ENCODE peak calls at places on chromosomes 12 and 14, in nine cellular contexts. K is cardiac fibroblast, U is fibroblast of lung, W is endodermal cell, V is HFF-Myc, J is GM12878, X is left lung, D is A673, S is PC-3. G is an unnamed sample.

GRCh38 chr14:67619446-67620216 is at the start of gene ARG2:
- DNase-seq in W (peak), J (peak), U (peak), K (peak), X (peak), V (peak), D (peak), S (peak), G (peak)

GRCh38 chr14:77228056-77228455 is 43.0 kb downstream of the NGB start:
- DNase-seq in U (no peak), S (no peak), V (no peak), K (no peak), W (no peak), D (no peak), J (no peak), X (no peak), G (no peak)

GRCh38 chr12:14936224-14936861 is 2.0 kb downstream of the ERP27 start:
- DNase-seq in D (peak), W (peak), X (no peak), K (no peak), J (no peak), V (no peak), U (no peak), S (no peak), G (no peak)

GRCh38 chr12:69610729-69611128 is at the start of gene LRRC10:
- DNase-seq in J (no peak), K (no peak), D (no peak), W (no peak), V (no peak), S (no peak), U (no peak), X (no peak), G (no peak)

GRCh38 chr14:102579696-102580551 is 12.5 kb upstream of the RCOR1 start:
- DNase-seq in J (no peak), W (peak), D (peak), U (peak), X (no peak), S (peak), V (peak), K (peak), G (no peak)

GRCh38 chr14:28102814-28103213 is 663.8 kb upstream of the FOXG1 start:
- DNase-seq in X (no peak), U (peak), K (peak), V (no peak), D (no peak), J (no peak), W (no peak), S (peak), G (no peak)

GRCh38 chr14:105424861-105425260 is 5.2 kb downstream of the MTA1 start:
- DNase-seq in U (no peak), W (no peak), K (no peak), D (no peak), V (no peak), S (no peak), X (no peak), J (no peak), G (no peak)

GRCh38 chr12:33488036-33488435 is 48.4 kb upstream of the SYT10 start:
- DNase-seq in S (peak), W (no peak), K (peak), V (no peak), D (no peak), X (no peak), J (no peak), U (peak), G (no peak)

GRCh38 chr14:51014625-51015024 is 70.3 kb upstream of the PYGL start:
- DNase-seq in S (peak), X (no peak), K (peak), D (no peak), W (no peak), U (no peak), J (no peak), V (no peak), G (no peak)

GRCh38 chr12:128969480-128970055 is 116.3 kb downstream of the GLT1D1 start:
- DNase-seq in K (no peak), W (peak), V (no peak), S (peak), J (peak), D (peak), X (no peak), U (peak), G (peak)

GRCh38 chr12:96375841-96376249 is 24.4 kb downstream of the CDK17 start:
- DNase-seq in U (no peak), S (no peak), K (no peak), V (no peak), J (peak), D (no peak), W (no peak), X (no peak), G (no peak)

GRCh38 chr14:25698111-25698510 is 648.2 kb upstream of the STXBP6 start:
- DNase-seq in V (no peak), X (no peak), S (no peak), J (no peak), W (no peak), D (no peak), U (no peak), K (no peak), G (no peak)

GRCh38 chr14:71725802-71726638 is 206.2 kb upstream of the RGS6 start:
- DNase-seq in S (peak), U (peak), X (no peak), J (no peak), K (peak), D (peak), V (peak), W (no peak), G (no peak)

GRCh38 chr14:102906616-102907302 is 15.7 kb upstream of the AMN start:
- DNase-seq in V (no peak), X (no peak), U (no peak), J (no peak), D (no peak), K (no peak), S (no peak), W (no peak), G (no peak)

GRCh38 chr12:26473291-26473690 is 277.9 kb downstream of the SSPN start:
- DNase-seq in U (peak), S (peak), V (no peak), D (no peak), X (no peak), K (peak), J (peak), W (no peak), G (no peak)

GRCh38 chr12:25301798-25302197 is 51.1 kb upstream of the KRAS start:
- DNase-seq in D (no peak), V (no peak), K (peak), S (no peak), J (no peak), X (no peak), U (no peak), W (no peak), G (no peak)

GRCh38 chr12:42945927-42946326 is 356.4 kb upstream of the PRICKLE1 start:
- DNase-seq in X (no peak), S (peak), V (no peak), W (no peak), U (no peak), K (no peak), J (no peak), D (no peak), G (no peak)

GRCh38 chr12:3097186-3097804 is 20.1 kb downstream of the TSPAN9 start:
- DNase-seq in S (no peak), X (no peak), V (no peak), W (no peak), U (peak), J (no peak), D (no peak), K (peak), G (no peak)

DNA sequence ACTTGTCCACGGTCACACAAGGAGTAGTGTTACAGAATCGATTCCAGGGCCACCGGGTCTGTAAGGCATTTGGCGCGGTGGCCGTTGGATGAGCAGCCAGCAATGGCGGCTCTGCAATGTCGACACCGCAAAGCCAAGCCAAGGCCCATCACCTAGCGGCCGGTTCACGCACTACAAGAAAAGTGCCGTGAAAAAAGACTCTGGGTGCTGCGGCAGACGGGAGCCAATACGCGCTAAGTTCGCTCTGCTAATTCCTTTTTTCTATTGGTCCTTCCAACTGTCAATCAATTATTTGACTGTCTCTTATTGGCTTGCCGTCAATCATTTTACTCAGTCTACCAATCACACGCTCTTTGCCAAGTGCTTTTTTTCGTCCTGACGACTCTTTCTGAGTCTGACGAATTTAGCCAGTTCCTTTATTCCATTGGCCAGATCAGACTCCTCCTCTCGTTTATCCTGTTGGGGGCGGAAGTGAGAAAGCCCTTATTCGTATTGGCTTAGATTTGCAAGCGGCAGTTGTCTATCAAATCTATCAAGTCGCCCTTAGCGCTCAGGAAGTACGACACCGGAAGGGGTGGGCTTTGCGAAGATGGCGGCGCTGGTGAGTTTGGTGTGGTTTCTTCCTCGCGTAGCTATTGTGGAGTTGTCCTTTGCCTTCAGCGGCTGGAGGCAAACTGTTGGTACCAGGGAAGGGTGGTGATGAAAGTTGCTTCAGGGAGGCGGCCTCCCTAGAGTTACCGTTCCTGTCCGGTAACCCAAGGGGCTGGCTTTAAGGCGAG is at the start of gene NGDN:
- DNase-seq in V (peak), X (peak), S (peak), D (peak), U (peak), W (peak), J (peak), K (peak), G (peak)
- TF ChIP-seq CTCF in V (peak), X (peak), S (peak), D (peak), U (peak), W (peak), J (peak), K (peak), G (peak)

GRCh38 chr12:120469450-120470149 is at the start of gene SRSF9:
- DNase-seq in S (peak), V (peak), U (peak), J (peak), X (peak), D (peak), W (peak), K (peak), G (peak)
- TF ChIP-seq CTCF in S (peak), V (peak), U (peak), J (peak), X (peak), D (peak), W (peak), K (peak), G (peak)

GRCh38 chr14:91090733-91091132 is 23.1 kb upstream of the DGLUCY start:
- DNase-seq in D (no peak), V (no peak), J (no peak), U (no peak), K (no peak), X (no peak), W (no peak), S (no peak), G (no peak)

GRCh38 chr14:91088585-91088984 is 25.3 kb upstream of the DGLUCY start:
- DNase-seq in V (no peak), K (no peak), X (no peak), W (no peak), J (no peak), D (no peak), U (no peak), S (no peak), G (no peak)

GRCh38 chr14:91094772-91095171 is 19.1 kb upstream of the DGLUCY start:
- DNase-seq in K (no peak), X (no peak), U (no peak), V (no peak), S (no peak), J (no peak), D (no peak), W (no peak), G (no peak)

GRCh38 chr14:91092095-91092494 is 21.8 kb upstream of the DGLUCY start:
- DNase-seq in S (no peak), V (no peak), D (no peak), W (no peak), J (no peak), X (no peak), K (no peak), U (no peak), G (no peak)

GRCh38 chr14:91089958-91090535 is 23.8 kb upstream of the DGLUCY start:
- DNase-seq in D (no peak), U (no peak), K (no peak), S (no peak), V (no peak), J (no peak), X (no peak), W (no peak), G (no peak)
- TF ChIP-seq CTCF in D (no peak), U (no peak), K (no peak), S (no peak), V (no peak), J (no peak), X (no peak), W (no peak), G (no peak)

GRCh38 chr14:60656755-60657608 is 7.7 kb upstream of the SIX1 start:
- DNase-seq in K (peak), V (no peak), U (peak), S (peak), X (peak), D (peak), W (peak), J (peak), G (no peak)
- TF ChIP-seq CTCF in K (peak), V (peak), U (peak), S (peak), X (peak), D (peak), W (peak), J (peak), G (peak)

DNA sequence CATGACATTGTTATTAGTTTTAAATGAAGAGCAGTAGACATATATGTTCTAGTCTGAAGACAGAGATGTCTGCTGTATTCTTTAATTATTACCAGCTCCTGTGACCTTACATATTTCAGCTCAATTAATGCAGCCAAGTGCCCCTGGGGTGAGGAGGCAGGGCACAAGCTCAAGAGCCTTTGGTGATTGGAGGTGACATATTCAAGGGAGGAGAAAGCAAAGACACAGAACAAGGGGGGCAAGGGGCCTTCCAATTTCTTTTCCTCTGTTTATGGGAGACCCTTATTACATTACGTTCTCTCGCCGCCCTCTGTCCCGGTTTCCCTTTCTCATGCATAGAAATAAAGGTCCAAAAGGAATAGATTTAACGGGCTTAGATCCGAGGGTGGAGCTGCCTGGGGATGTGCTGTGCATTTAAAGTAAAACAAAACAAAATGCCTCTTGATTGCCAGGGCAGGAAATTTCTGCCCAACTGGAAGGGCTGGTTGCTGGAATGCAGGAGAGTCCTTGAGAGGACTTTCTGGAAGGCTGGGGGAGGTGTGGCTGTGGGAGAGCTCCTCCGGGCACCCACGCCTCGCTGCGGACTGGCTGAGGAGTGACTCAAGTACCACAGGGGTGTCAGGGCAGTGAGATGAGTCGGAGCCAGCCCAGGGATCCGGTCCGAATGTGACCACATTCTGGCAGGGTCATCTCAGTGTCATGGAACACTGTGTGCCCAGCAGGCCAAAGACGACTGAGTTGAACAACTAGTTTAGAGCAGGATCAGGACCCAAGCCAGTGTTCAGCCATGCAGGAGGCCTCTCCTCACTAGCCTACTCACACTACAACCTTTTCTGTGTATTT is 32.1 kb upstream of the GSG1 start:
- DNase-seq in X (peak), J (no peak), S (peak), U (peak), D (no peak), W (peak), K (peak), V (no peak), G (no peak)
- TF ChIP-seq CTCF in X (peak), J (no peak), S (peak), U (peak), D (no peak), W (peak), K (no peak), V (no peak), G (no peak)

DNA sequence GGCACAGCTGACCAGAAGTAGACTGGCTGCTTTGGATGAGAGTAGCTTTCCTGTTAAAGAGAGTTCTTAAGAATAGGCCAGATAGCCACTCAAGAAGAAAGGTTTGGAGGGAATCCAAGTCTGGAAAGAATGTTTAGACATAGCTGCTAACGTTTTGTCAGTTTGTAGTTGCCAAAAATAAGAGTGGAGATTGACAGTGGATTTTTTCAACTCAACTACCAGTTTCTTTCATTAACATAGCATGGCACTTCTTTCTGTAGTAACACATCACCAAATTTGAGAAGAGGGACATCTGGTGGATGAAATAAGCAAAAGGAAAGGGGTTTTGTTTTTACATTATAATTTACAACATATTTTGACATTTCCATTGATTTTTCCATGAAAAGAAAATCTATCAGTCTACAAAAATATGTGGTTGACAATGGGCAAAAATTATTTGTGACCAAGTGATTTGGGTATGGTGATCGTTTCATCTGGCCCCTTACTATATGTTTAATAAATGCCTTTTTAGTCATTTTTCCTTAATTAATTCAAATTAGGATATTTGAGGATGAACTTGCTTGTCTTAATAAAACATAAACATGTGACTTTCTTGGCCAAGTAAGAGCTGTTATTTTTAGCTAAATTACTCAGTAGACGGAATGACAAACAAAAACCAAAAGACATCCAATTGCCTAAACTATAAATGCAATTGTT is 71.1 kb downstream of the PTPRR start:
- DNase-seq in J (no peak), D (peak), W (no peak), S (peak), V (peak), U (peak), K (peak), X (no peak), G (no peak)
- TF ChIP-seq CTCF in J (no peak), D (peak), W (peak), S (peak), V (no peak), U (peak), K (peak), X (peak), G (peak)

DNA sequence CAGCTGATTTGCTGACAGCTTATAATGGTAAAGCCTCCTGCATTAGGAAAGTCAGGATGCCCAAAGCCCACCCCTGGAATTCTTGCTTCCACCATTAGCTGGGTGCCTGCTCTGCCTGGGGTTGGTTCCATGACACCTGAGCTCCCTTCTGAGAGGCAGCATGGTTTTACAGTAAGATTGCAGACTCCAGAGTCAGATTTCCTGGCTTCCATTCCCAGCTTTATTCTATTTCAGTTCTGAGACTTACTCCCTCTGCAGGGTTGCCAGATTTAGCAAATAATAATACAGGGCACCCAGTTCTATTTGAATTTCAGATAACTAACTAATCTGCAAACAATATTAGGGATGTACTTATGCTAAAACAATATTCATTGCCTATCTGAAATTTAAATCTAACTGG is 12.2 kb downstream of the STAB2 start:
- DNase-seq in W (no peak), S (no peak), D (no peak), U (no peak), V (no peak), J (no peak), K (no peak), X (no peak), G (no peak)
- TF ChIP-seq CTCF in W (no peak), S (no peak), D (no peak), U (no peak), V (no peak), J (no peak), K (no peak), X (no peak), G (no peak)

GRCh38 chr12:123390415-123391093 is 6.6 kb downstream of the KMT5A start:
- DNase-seq in U (no peak), J (no peak), K (no peak), W (no peak), S (no peak), X (no peak), D (peak), V (no peak), G (no peak)
- TF ChIP-seq CTCF in U (no peak), J (no peak), K (no peak), W (peak), S (no peak), X (no peak), D (no peak), V (no peak), G (no peak)

GRCh38 chr14:65290830-65291229 is 121.7 kb upstream of the FUT8 start:
- DNase-seq in V (peak), D (peak), J (no peak), K (peak), U (peak), S (peak), X (no peak), W (no peak), G (no peak)

GRCh38 chr14:65282909-65283253 is 129.6 kb upstream of the FUT8 start:
- DNase-seq in V (no peak), J (no peak), W (no peak), K (no peak), U (no peak), D (no peak), X (no peak), S (no peak), G (no peak)

GRCh38 chr14:65287264-65288131 is 125.0 kb upstream of the FUT8 start:
- DNase-seq in V (no peak), S (no peak), J (no peak), W (peak), D (no peak), K (no peak), U (peak), X (no peak), G (no peak)

GRCh38 chr14:65281991-65282908 is 130.3 kb upstream of the FUT8 start:
- DNase-seq in K (peak), V (no peak), J (no peak), U (peak), W (peak), D (no peak), X (no peak), S (no peak), G (no peak)

DNA sequence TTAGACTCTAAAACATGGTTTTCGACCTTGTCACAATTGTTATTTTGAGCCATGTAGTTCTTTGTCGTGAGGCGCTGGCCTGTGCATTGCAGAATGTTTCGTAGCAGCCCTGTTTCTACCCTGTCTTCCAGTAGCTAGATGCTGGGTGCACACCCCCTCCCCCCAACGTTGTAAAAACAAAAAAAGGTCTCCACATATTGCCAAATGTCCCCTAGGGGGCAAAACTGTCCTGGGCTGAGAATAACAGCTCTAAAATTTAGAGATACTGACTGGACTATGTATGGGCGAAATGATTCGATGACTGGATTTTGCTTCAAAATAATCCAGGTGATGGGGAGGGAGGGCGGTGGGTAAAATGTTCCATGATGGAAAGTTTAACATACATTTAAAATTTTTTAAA is 126.1 kb upstream of the FUT8 start:
- DNase-seq in X (no peak), K (no peak), J (no peak), W (no peak), S (peak), D (peak), U (no peak), V (no peak), G (no peak)
- TF ChIP-seq CTCF in X (no peak), K (peak), J (peak), W (peak), S (peak), D (no peak), U (peak), V (peak), G (no peak)

GRCh38 chr12:117031843-117032592 is 67.2 kb downstream of the TESC start:
- DNase-seq in K (no peak), S (no peak), X (no peak), V (no peak), U (no peak), J (no peak), W (peak), D (no peak), G (no peak)
- TF ChIP-seq CTCF in K (no peak), S (no peak), X (no peak), V (no peak), U (no peak), J (no peak), W (no peak), D (no peak), G (no peak)